ENCODE peak calls at places on chromosomes 7 and 10, in six cellular contexts. W is AG10803; Q is SJSA1; T is adipocyte; M is left ventricle myocardium inferior; H is activated naive CD8-positive, alpha-beta T cell treated with anti-CD3 and anti-CD28 coated beads, Interleukin-2, amount 50 U/mL, for 24 hours. X is an unnamed sample.

GRCh38 chr7:3430588-3430987 is 129.5 kb downstream of the SDK1 start:
- DNase-seq in W (no peak), Q (peak), T (no peak), M (no peak), H (no peak), X (no peak)

GRCh38 chr7:29858080-29858951 is 52.0 kb downstream of the WIPF3 start:
- DNase-seq in W (no peak), Q (peak), T (no peak), M (no peak), H (no peak), X (no peak)

GRCh38 chr7:30149640-30150272 is 15.0 kb downstream of the MTURN start:
- DNase-seq in W (no peak), Q (no peak), T (no peak), M (no peak), H (no peak), X (no peak)

GRCh38 chr10:57314046-57314445 is 953.0 kb upstream of the ZWINT start:
- DNase-seq in W (no peak), Q (no peak), T (no peak), M (no peak), H (no peak), X (no peak)

GRCh38 chr10:101229275-101230184 is at the start of gene LBX1:
- DNase-seq in W (no peak), Q (no peak), T (peak), M (no peak), H (no peak), X (no peak)

GRCh38 chr10:62354941-62355340 is 19.2 kb upstream of the ZNF365 start:
- DNase-seq in W (peak), Q (no peak), T (no peak), M (no peak), H (no peak), X (no peak)

GRCh38 chr10:114284346-114285071 is 45.5 kb downstream of the VWA2 start:
- DNase-seq in W (no peak), Q (no peak), T (no peak), M (no peak), H (no peak), X (no peak)

GRCh38 chr10:96334888-96335526 is 23.8 kb downstream of the OPALIN start:
- DNase-seq in W (peak), Q (peak), T (peak), M (no peak), H (no peak), X (peak)

GRCh38 chr10:110437761-110438341 is 59.9 kb upstream of the DUSP5 start:
- DNase-seq in W (no peak), Q (no peak), T (no peak), M (no peak), H (no peak), X (no peak)

GRCh38 chr7:99525713-99526440 is 21.4 kb downstream of the ZKSCAN5 start:
- DNase-seq in W (no peak), Q (no peak), T (no peak), M (no peak), H (peak), X (peak)

GRCh38 chr7:100208911-100209408 is 10.8 kb upstream of the PVRIG start:
- DNase-seq in W (no peak), Q (no peak), T (no peak), M (no peak), H (peak), X (no peak)

GRCh38 chr10:94524146-94524545 is 21.4 kb upstream of the HELLS start:
- DNase-seq in W (peak), Q (peak), T (no peak), M (no peak), H (no peak), X (no peak)

GRCh38 chr7:2710901-2711551 is 23.0 kb downstream of the AMZ1 start:
- DNase-seq in W (peak), Q (no peak), T (no peak), M (no peak), H (peak), X (no peak)

GRCh38 chr10:11546581-11546980 is 64.9 kb downstream of the USP6NL start:
- DNase-seq in W (peak), Q (peak), T (peak), M (no peak), H (no peak), X (no peak)

GRCh38 chr10:80197972-80198591 is 7.3 kb downstream of the ANXA11 start:
- DNase-seq in W (no peak), Q (no peak), T (no peak), M (peak), H (no peak), X (no peak)

GRCh38 chr10:92131271-92131820 is 159.5 kb downstream of the CPEB3 start:
- DNase-seq in W (no peak), Q (no peak), T (no peak), M (no peak), H (no peak), X (no peak)

GRCh38 chr7:43138710-43139601 is 26.5 kb downstream of the HECW1 start:
- DNase-seq in W (peak), Q (peak), T (no peak), M (no peak), H (no peak), X (no peak)

GRCh38 chr7:6615853-6616555 is 594 bp downstream of the ZNF853 start:
- DNase-seq in W (no peak), Q (no peak), T (peak), M (no peak), H (no peak), X (peak)

GRCh38 chr10:17101257-17101909 is 28.2 kb downstream of the CUBN start:
- DNase-seq in W (no peak), Q (no peak), T (no peak), M (no peak), H (no peak), X (peak)

GRCh38 chr7:73718438-73718881 is 1.0 kb downstream of the STX1A start:
- DNase-seq in W (no peak), Q (no peak), T (no peak), M (no peak), H (peak), X (no peak)

GRCh38 chr10:125156739-125157472 is 3.5 kb downstream of the CTBP2 start:
- DNase-seq in W (no peak), Q (no peak), T (no peak), M (no peak), H (no peak), X (peak)

GRCh38 chr10:103584216-103585010 is 90.9 kb downstream of the NEURL1 start:
- DNase-seq in W (peak), Q (no peak), T (peak), M (no peak), H (peak), X (no peak)

GRCh38 chr10:20391629-20392028 is 505.5 kb downstream of the NEBL start:
- DNase-seq in W (no peak), Q (no peak), T (no peak), M (no peak), H (no peak), X (no peak)